ENCODE peak calls at places on chromosomes 6 and 20, in nine cellular contexts. V is lower leg skin; G is GM23248; J is PC-3; K is CD8-positive, alpha-beta T cell; N is lower lobe of right lung; U is HCT116; L is upper lobe of left lung; Q is fibroblast of mammary gland. A is an unnamed sample.

GRCh38 chr6:7502743-7503142 is 38.7 kb upstream of the DSP start:
- DNase-seq in V (no peak), G (no peak), J (no peak), K (no peak), N (no peak), U (no peak), L (no peak), Q (no peak), A (no peak)

GRCh38 chr6:118812972-118813371 is 81.0 kb upstream of the ASF1A start:
- DNase-seq in V (no peak), G (peak; percentile 69), J (peak; percentile 19), K (no peak), N (no peak), U (no peak), L (no peak), Q (peak; percentile 49), A (no peak)

GRCh38 chr20:46895906-46896242 is 1.2 kb downstream of the EYA2 start:
- DNase-seq in V (no peak), G (no peak), J (no peak), K (no peak), N (no peak), U (no peak), L (no peak), Q (no peak), A (no peak)

GRCh38 chr20:46959081-46959692 is 64.5 kb downstream of the EYA2 start:
- DNase-seq in V (no peak), G (peak; percentile 95), J (peak; percentile 99), K (no peak), N (no peak), U (peak; percentile 22), L (no peak), Q (peak; percentile 98), A (no peak)

GRCh38 chr6:34610819-34611477 is 54.8 kb upstream of the SPDEF start:
- DNase-seq in V (no peak), G (peak; percentile 90), J (peak; percentile 94), K (no peak), N (no peak), U (peak; percentile 64), L (no peak), Q (peak; percentile 89), A (no peak)

GRCh38 chr6:40947876-40948514 is 91.0 kb downstream of the UNC5CL start:
- DNase-seq in V (no peak), G (peak; percentile 84), J (peak; percentile 76), K (no peak), N (no peak), U (no peak), L (no peak), Q (peak; percentile 84), A (no peak)

GRCh38 chr6:147509900-147510299 is 1.4 kb downstream of the SAMD5 start:
- DNase-seq in V (no peak), G (no peak), J (no peak), K (no peak), N (no peak), U (no peak), L (peak; percentile 25), Q (no peak), A (no peak)

GRCh38 chr20:48782901-48783308 is 44.9 kb downstream of the PREX1 start:
- DNase-seq in V (no peak), G (no peak), J (no peak), K (no peak), N (no peak), U (no peak), L (no peak), Q (no peak), A (no peak)

GRCh38 chr6:41470341-41471063 is 75.7 kb upstream of the FOXP4 start:
- DNase-seq in V (peak; percentile 92), G (peak; percentile 24), J (no peak), K (no peak), N (peak; percentile 68), U (no peak), L (peak; percentile 62), Q (peak; percentile 67), A (no peak)

GRCh38 chr6:133632206-133632605 is 256.7 kb upstream of the TCF21 start:
- DNase-seq in V (no peak), G (peak; percentile 79), J (peak; percentile 46), K (no peak), N (no peak), U (no peak), L (no peak), Q (peak; percentile 56), A (no peak)

GRCh38 chr20:62492711-62493110 is 16.9 kb upstream of the GATA5 start:
- DNase-seq in V (no peak), G (no peak), J (no peak), K (no peak), N (no peak), U (no peak), L (no peak), Q (no peak), A (no peak)

GRCh38 chr20:39338977-39339376 is 376.8 kb downstream of the DHX35 start:
- DNase-seq in V (no peak), G (peak; percentile 46), J (no peak), K (no peak), N (no peak), U (no peak), L (no peak), Q (peak; percentile 42), A (no peak)

GRCh38 chr6:40996591-40997247 is 42.3 kb downstream of the UNC5CL start:
- DNase-seq in V (no peak), G (no peak), J (peak; percentile 23), K (no peak), N (no peak), U (no peak), L (peak; percentile 33), Q (no peak), A (no peak)

GRCh38 chr6:33839399-33840063 is 35.7 kb upstream of the MLN start:
- DNase-seq in V (no peak), G (no peak), J (no peak), K (no peak), N (no peak), U (no peak), L (no peak), Q (no peak), A (no peak)

GRCh38 chr20:24615353-24615752 is 145.9 kb downstream of the SYNDIG1 start:
- DNase-seq in V (peak; percentile 78), G (no peak), J (no peak), K (no peak), N (no peak), U (no peak), L (no peak), Q (no peak), A (no peak)

GRCh38 chr6:91045152-91045551 is 458.3 kb upstream of the MAP3K7 start:
- DNase-seq in V (no peak), G (no peak), J (no peak), K (no peak), N (no peak), U (no peak), L (no peak), Q (no peak), A (no peak)

GRCh38 chr6:135054575-135055498 is at the start of gene HBS1L:
- DNase-seq in V (peak; percentile 98), G (peak; percentile 99), J (peak; percentile 98), K (peak; percentile 96), N (peak; percentile 98), U (peak; percentile 97), L (peak; percentile 98), Q (peak; percentile 98), A (peak; percentile 97)

GRCh38 chr6:13538084-13538483 is 36.3 kb upstream of the SIRT5 start:
- DNase-seq in V (no peak), G (peak; percentile 70), J (peak; percentile 70), K (no peak), N (no peak), U (peak; percentile 26), L (no peak), Q (peak; percentile 69), A (no peak)

GRCh38 chr6:109396319-109396718 is 14.1 kb upstream of the CD164 start:
- DNase-seq in V (peak; percentile 14), G (no peak), J (no peak), K (no peak), N (no peak), U (no peak), L (no peak), Q (no peak), A (no peak)

GRCh38 chr6:99186417-99186816 is 163.1 kb downstream of the FAXC start:
- DNase-seq in V (no peak), G (no peak), J (no peak), K (no peak), N (no peak), U (no peak), L (no peak), Q (no peak), A (no peak)

GRCh38 chr6:15712813-15713212 is 50.0 kb upstream of the DTNBP1 start:
- DNase-seq in V (no peak), G (no peak), J (no peak), K (no peak), N (no peak), U (no peak), L (no peak), Q (no peak), A (no peak)
- H3K4me3 ChIP-seq in V (no peak overlapping the region), G (no peak overlapping the region), J (no peak overlapping the region), K (no peak overlapping the region), N (no peak overlapping the region), U (no peak overlapping the region), L (no peak overlapping the region), Q (no peak overlapping the region), A (no peak overlapping the region)

GRCh38 chr6:1604991-1605821 is 4.5 kb upstream of the FOXC1 start:
- DNase-seq in V (peak; percentile 84), G (peak; percentile 28), J (no peak), K (no peak), N (no peak), U (no peak), L (no peak), Q (no peak), A (no peak)
- H3K4me3 ChIP-seq in V (peak overlapping the region; percentile 23), G (peak overlapping the region; percentile 62), J (no peak overlapping the region), K (peak overlapping the region; percentile 33), N (peak overlapping the region; percentile 52), U (no peak overlapping the region), L (no peak overlapping the region), Q (no peak overlapping the region), A (peak overlapping the region; percentile 58)

GRCh38 chr6:110523461-110524021 is 47.1 kb upstream of the SLC22A16 start:
- DNase-seq in V (no peak), G (no peak), J (peak; percentile 50), K (no peak), N (no peak), U (no peak), L (no peak), Q (no peak), A (no peak)
- H3K4me3 ChIP-seq in V (no peak overlapping the region), G (no peak overlapping the region), J (no peak overlapping the region), K (no peak overlapping the region), N (no peak overlapping the region), U (no peak overlapping the region), L (no peak overlapping the region), Q (no peak overlapping the region), A (no peak overlapping the region)

DNA sequence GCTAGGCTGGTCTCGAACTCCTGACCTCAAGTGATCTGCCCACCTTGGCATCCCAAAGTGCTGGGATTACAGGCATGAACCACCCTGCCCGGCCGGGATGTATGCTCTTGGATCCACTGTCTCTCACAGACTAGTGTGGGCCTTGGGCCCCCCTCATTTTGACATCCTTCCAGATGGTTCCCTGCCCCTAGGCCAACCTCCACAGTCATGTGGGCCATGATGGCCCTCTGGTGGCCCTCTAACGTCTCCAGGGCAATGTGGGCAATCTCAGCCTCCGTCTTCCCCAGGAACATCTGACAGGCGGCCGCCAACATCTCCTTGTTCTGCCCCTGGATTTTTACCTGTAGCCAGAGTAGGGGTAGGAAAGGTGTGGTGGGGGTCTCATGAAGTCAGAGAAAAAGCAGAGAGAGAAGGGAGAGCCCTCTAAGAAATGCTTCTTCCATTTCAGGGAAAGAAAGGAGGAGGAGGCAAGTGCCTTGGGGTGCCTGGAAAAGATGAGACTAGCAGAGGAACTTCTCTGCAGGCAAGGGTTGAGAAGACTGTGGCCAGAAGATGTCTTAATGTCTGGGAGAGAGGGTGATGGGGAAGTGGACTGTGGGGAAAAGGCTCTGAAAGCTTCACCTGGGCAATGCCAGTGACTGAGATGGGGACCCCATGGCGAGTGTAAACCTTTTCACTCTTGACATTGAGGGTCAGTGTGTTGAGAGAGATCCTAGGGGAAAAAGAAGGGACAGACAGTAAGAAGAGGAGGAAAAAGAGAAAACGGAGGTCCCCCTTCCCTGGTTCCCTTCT is 1.3 kb downstream of the FLOT1 start:
- DNase-seq in V (no peak), G (peak; percentile 55), J (peak; percentile 36), K (no peak), N (no peak), U (no peak), L (no peak), Q (no peak), A (no peak)
- H3K4me3 ChIP-seq in V (no peak overlapping the region), G (peak overlapping the region; percentile 98), J (peak overlapping the region; percentile 91), K (peak overlapping the region; percentile 75), N (peak overlapping the region; percentile 95), U (peak overlapping the region; percentile 79), L (peak overlapping the region; percentile 54), Q (peak overlapping the region; percentile 94), A (peak overlapping the region; percentile 88)